ENCODE peak calls at places on chromosomes 2 and 18, in five cellular contexts. E, Q, U, V and H are unnamed samples.

GRCh38 chr2:11566383-11566782 is 32.5 kb downstream of the GREB1 start:
- DNase-seq in E (no peak), Q (no peak), U (no peak), V (no peak), H (peak; percentile 44)

GRCh38 chr2:39732492-39732891 is 46.6 kb downstream of the THUMPD2 start:
- DNase-seq in E (no peak), Q (no peak), U (no peak), V (no peak), H (no peak)

GRCh38 chr2:219983836-219984235 is 356.4 kb downstream of the SLC4A3 start:
- DNase-seq in E (no peak), Q (no peak), U (no peak), V (no peak), H (no peak)

GRCh38 chr2:110219496-110220192 is 7.3 kb upstream of the MTLN start:
- DNase-seq in E (peak; percentile 15), Q (no peak), U (no peak), V (peak; percentile 62), H (no peak)

GRCh38 chr2:239339726-239340654 is 60.8 kb downstream of the HDAC4 start:
- DNase-seq in E (no peak), Q (no peak), U (no peak), V (no peak), H (no peak)

GRCh38 chr2:222976521-222977076 is 75.4 kb upstream of the KCNE4 start:
- DNase-seq in E (no peak), Q (no peak), U (no peak), V (no peak), H (no peak)

GRCh38 chr2:222701709-222702108 is 30.3 kb downstream of the MOGAT1 start:
- DNase-seq in E (no peak), Q (peak; percentile 19), U (no peak), V (no peak), H (no peak)

GRCh38 chr2:69773201-69773600 is 31.3 kb downstream of the ANXA4 start:
- DNase-seq in E (peak; percentile 41), Q (no peak), U (no peak), V (peak; percentile 66), H (no peak)

GRCh38 chr2:215886026-215886425 is 127.3 kb downstream of the MREG start:
- DNase-seq in E (no peak), Q (no peak), U (no peak), V (no peak), H (no peak)

GRCh38 chr18:75139226-75139911 is 69.6 kb downstream of the PTGR3 start:
- DNase-seq in E (no peak), Q (no peak), U (no peak), V (no peak), H (no peak)

GRCh38 chr2:170821631-170822291 is 5.1 kb downstream of the GAD1 start:
- DNase-seq in E (no peak), Q (no peak), U (no peak), V (no peak), H (no peak)

GRCh38 chr18:55384551-55385275 is 203.3 kb downstream of the TCF4 start:
- DNase-seq in E (peak; percentile 59), Q (peak; percentile 1), U (no peak), V (peak; percentile 32), H (no peak)

GRCh38 chr18:45212186-45213039 is 402.9 kb upstream of the SLC14A2 start:
- DNase-seq in E (peak; percentile 69), Q (peak; percentile 34), U (peak; percentile 80), V (peak; percentile 63), H (peak; percentile 86)

GRCh38 chr2:37326285-37326684 is 1.7 kb upstream of the PRKD3 start:
- DNase-seq in E (peak; percentile 66), Q (no peak), U (no peak), V (peak; percentile 72), H (peak; percentile 70)

GRCh38 chr2:61090386-61090921 is 24.8 kb downstream of the SANBR start:
- DNase-seq in E (no peak), Q (no peak), U (no peak), V (no peak), H (no peak)

GRCh38 chr2:113878743-113879142 is 11.1 kb upstream of the ACTR3 start:
- DNase-seq in E (no peak), Q (no peak), U (no peak), V (no peak), H (no peak)

GRCh38 chr18:39480494-39481245 is 1915.1 kb upstream of the CELF4 start:
- DNase-seq in E (peak; percentile 11), Q (no peak), U (no peak), V (no peak), H (no peak)

GRCh38 chr18:9575558-9575957 is 38.8 kb downstream of the PPP4R1 start:
- DNase-seq in E (peak; percentile 95), Q (peak; percentile 2), U (no peak), V (peak; percentile 74), H (peak; percentile 83)

GRCh38 chr2:170715932-170716777 is 1.0 kb downstream of the SP5 start:
- DNase-seq in E (no peak), Q (no peak), U (no peak), V (no peak), H (no peak)

GRCh38 chr2:165307317-165307716 is 68.1 kb downstream of the SCN2A start:
- DNase-seq in E (no peak), Q (no peak), U (no peak), V (no peak), H (no peak)

GRCh38 chr2:183024701-183025100 is 13.6 kb downstream of the NCKAP1 start:
- DNase-seq in E (no peak), Q (no peak), U (no peak), V (no peak), H (no peak)

GRCh38 chr18:36942264-36942663 is 113.3 kb downstream of the KIAA1328 start:
- DNase-seq in E (peak; percentile 45), Q (peak; percentile 23), U (no peak), V (peak; percentile 23), H (no peak)

GRCh38 chr2:16226381-16226780 is 286.0 kb downstream of the MYCN start:
- DNase-seq in E (no peak), Q (no peak), U (no peak), V (no peak), H (peak; percentile 24)

GRCh38 chr2:166090900-166091299 is 36.9 kb downstream of the SCN1A start:
- DNase-seq in E (no peak), Q (no peak), U (no peak), V (peak; percentile 6), H (no peak)

GRCh38 chr18:44742741-44743311 is 62.1 kb downstream of the SETBP1 start:
- DNase-seq in E (no peak), Q (no peak), U (no peak), V (no peak), H (no peak)

GRCh38 chr2:35585972-35586371 is 769.6 kb upstream of the CRIM1 start:
- DNase-seq in E (no peak), Q (no peak), U (no peak), V (no peak), H (no peak)

GRCh38 chr2:233153146-233153798 is 93.1 kb downstream of the INPP5D start:
- DNase-seq in E (no peak), Q (no peak), U (no peak), V (no peak), H (no peak)
- H3K36me3 ChIP-seq in E (no peaks in the 10 kb centered on the region), Q (peaks cover 18% of the 10 kb centered on the region), U (peaks cover 56% of the 10 kb centered on the region), V (peaks cover 36% of the 10 kb centered on the region), H (no peaks in the 10 kb centered on the region)

GRCh38 chr2:112182581-112183034 is 44.4 kb downstream of the FBLN7 start:
- DNase-seq in E (no peak), Q (peak; percentile 60), U (no peak), V (no peak), H (no peak)
- H3K4me3 ChIP-seq in E (no peak overlapping the region), Q (peak overlapping the region; percentile 71), U (peak overlapping the region; percentile 53), V (no peak overlapping the region), H (no peak overlapping the region)

GRCh38 chr2:68384485-68385107 is 19.5 kb downstream of the PLEK start:
- DNase-seq in E (no peak), Q (no peak), U (no peak), V (peak; percentile 10), H (no peak)
- H3K4me1 ChIP-seq in E (no peaks in the 10 kb centered on the region), Q (no peaks in the 10 kb centered on the region), U (peaks cover 80% of the 10 kb centered on the region), V (no peaks in the 10 kb centered on the region), H (no peaks in the 10 kb centered on the region)

GRCh38 chr2:101258804-101259203 is 6.1 kb downstream of the CNOT11 start:
- DNase-seq in E (no peak), Q (no peak), U (no peak), V (no peak), H (no peak)
- H3K36me3 ChIP-seq in E (peaks cover 27% of the 10 kb centered on the region), Q (peaks cover 6% of the 10 kb centered on the region), U (peaks cover 28% of the 10 kb centered on the region), V (peaks cover 14% of the 10 kb centered on the region), H (peaks cover 47% of the 10 kb centered on the region)

GRCh38 chr2:235669983-235670962 is 176.4 kb downstream of the AGAP1 start:
- DNase-seq in E (peak; percentile 64), Q (no peak), U (no peak), V (peak; percentile 43), H (peak; percentile 75)

GRCh38 chr2:235672720-235673119 is 178.9 kb downstream of the AGAP1 start:
- DNase-seq in E (no peak), Q (no peak), U (no peak), V (no peak), H (no peak)

GRCh38 chr2:235668782-235669181 is 174.9 kb downstream of the AGAP1 start:
- DNase-seq in E (no peak), Q (no peak), U (no peak), V (no peak), H (no peak)

GRCh38 chr2:235669269-235669831 is 175.5 kb downstream of the AGAP1 start:
- DNase-seq in E (peak; percentile 79), Q (no peak), U (peak; percentile 51), V (peak; percentile 72), H (peak; percentile 45)

GRCh38 chr2:235670974-235671787 is 177.3 kb downstream of the AGAP1 start:
- DNase-seq in E (no peak), Q (no peak), U (no peak), V (no peak), H (no peak)
- H3K4me3 ChIP-seq in E (peak overlapping the region; percentile 77), Q (no peak overlapping the region), U (no peak overlapping the region), V (peak overlapping the region; percentile 57), H (peak overlapping the region; percentile 69)

DNA sequence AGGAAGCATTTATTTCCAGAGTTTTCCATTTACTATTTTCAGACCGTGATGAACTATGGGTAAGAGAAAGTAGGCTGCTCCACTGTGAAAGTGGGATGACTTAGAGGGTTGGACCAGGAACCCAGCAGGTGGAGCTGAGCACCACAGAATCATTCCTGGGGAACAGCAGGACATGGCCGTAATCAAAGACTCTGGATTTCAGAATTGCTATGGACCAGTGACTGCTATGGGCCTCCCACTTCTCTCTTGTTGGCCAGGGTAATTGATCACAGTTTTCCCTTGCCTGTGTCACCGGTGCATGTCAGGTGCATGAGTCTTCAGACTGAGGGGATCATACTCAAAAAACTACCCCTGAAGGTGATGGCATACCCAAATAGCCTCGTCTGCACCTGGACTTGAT is 90.6 kb upstream of the GPC1 start:
- DNase-seq in E (no peak), Q (no peak), U (no peak), V (no peak), H (no peak)
- H3K4me1 ChIP-seq in E (no peaks in the 10 kb centered on the region), Q (no peaks in the 10 kb centered on the region), U (no peaks in the 10 kb centered on the region), V (no peaks in the 10 kb centered on the region), H (no peaks in the 10 kb centered on the region)

GRCh38 chr2:241260911-241261310 is 54.6 kb downstream of the HDLBP start:
- DNase-seq in E (no peak), Q (no peak), U (no peak), V (no peak), H (no peak)

GRCh38 chr2:241265506-241265905 is 50.0 kb downstream of the HDLBP start:
- DNase-seq in E (no peak), Q (no peak), U (no peak), V (no peak), H (no peak)

GRCh38 chr2:241267249-241268067 is 48.0 kb downstream of the HDLBP start:
- DNase-seq in E (no peak), Q (no peak), U (no peak), V (no peak), H (no peak)

GRCh38 chr2:241261628-241262027 is 53.8 kb downstream of the HDLBP start:
- DNase-seq in E (no peak), Q (no peak), U (no peak), V (no peak), H (no peak)

GRCh38 chr2:241263061-241263460 is 52.4 kb downstream of the HDLBP start:
- DNase-seq in E (no peak), Q (no peak), U (no peak), V (no peak), H (no peak)
- H3K36me3 ChIP-seq in E (peaks cover 72% of the 10 kb centered on the region), Q (peaks cover 13% of the 10 kb centered on the region), U (peaks cover 47% of the 10 kb centered on the region), V (peaks cover 49% of the 10 kb centered on the region), H (peaks cover 85% of the 10 kb centered on the region)